ENCODE peak calls at places on chromosomes 6 and 20, in seven cellular contexts. Z, Y, T, B, M, P and V are unnamed samples. For H3K27me3, the result is how much of the 10 kb centered on the place peaks cover.

GRCh38 chr6:126535138-126535537 is 195.2 kb downstream of the CENPW start:
- DNase-seq in Z (no peak), M (no peak), Y (no peak), P (no peak), B (no peak), T (no peak), V (no peak)

GRCh38 chr6:78605909-78606446 is 261.4 kb upstream of the IRAK1BP1 start:
- DNase-seq in Z (no peak), Y (no peak), T (no peak), M (no peak), P (no peak), B (no peak), V (no peak)

GRCh38 chr20:36543187-36544133 is 2.1 kb downstream of the MYL9 start:
- DNase-seq in P (no peak), Y (no peak), T (no peak), Z (no peak), M (no peak), B (no peak), V (no peak)

GRCh38 chr20:13220857-13221297 is at the start of gene ISM1:
- DNase-seq in B (peak), M (no peak), Y (peak), P (no peak), Z (no peak), T (no peak), V (no peak)

GRCh38 chr20:32439132-32439829 is 81.2 kb downstream of the ASXL1 start:
- DNase-seq in P (no peak), Y (no peak), M (peak), Z (no peak), B (no peak), T (no peak), V (no peak)

GRCh38 chr6:129748212-129748900 is 38.4 kb upstream of the ARHGAP18 start:
- DNase-seq in M (peak), B (no peak), Z (peak), T (peak), Y (no peak), P (peak), V (no peak)

GRCh38 chr6:143652840-143653239 is 24.9 kb upstream of the PHACTR2 start:
- DNase-seq in M (no peak), B (no peak), Z (no peak), T (no peak), Y (no peak), P (no peak), V (no peak)

GRCh38 chr20:49867453-49868215 is 47.7 kb downstream of the SPATA2 start:
- DNase-seq in T (no peak), Z (no peak), P (peak), B (no peak), M (no peak), Y (no peak), V (peak)

GRCh38 chr6:157312733-157313132 is 10.6 kb downstream of the TMEM242 start:
- DNase-seq in Y (no peak), P (no peak), B (no peak), Z (no peak), T (no peak), M (no peak), V (no peak)

GRCh38 chr6:290111-290932 is 2.0 kb upstream of the DUSP22 start:
- DNase-seq in Y (no peak), B (peak), P (peak), Z (no peak), M (no peak), T (no peak), V (no peak)

GRCh38 chr6:152904678-152905077 is 78.2 kb downstream of the FBXO5 start:
- DNase-seq in M (no peak), Z (no peak), P (no peak), B (no peak), T (no peak), Y (no peak), V (no peak)

GRCh38 chr6:152905551-152906299 is 77.1 kb downstream of the FBXO5 start:
- DNase-seq in Y (no peak), M (no peak), T (no peak), Z (no peak), B (no peak), P (no peak), V (no peak)

DNA sequence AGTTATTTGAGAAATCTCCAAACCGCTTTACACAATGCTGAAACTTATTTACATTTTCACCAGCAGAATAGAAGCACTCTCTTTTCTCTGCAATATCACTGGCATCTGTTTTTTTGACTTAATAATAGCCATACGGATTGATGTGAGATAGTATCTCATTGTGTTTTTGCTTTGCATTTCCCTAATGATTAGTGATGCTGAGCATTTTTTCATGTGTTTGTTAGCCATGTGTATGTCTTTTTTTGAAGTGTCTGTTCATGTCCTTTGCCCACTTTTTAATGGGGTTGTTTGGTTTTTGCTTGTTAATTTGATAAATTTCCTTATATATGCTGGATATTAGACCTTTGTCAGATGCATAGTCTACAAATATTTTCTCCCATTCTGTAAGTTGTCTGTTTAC is 73.6 kb downstream of the FBXO5 start:
- DNase-seq in M (no peak), B (no peak), P (no peak), T (no peak), Z (no peak), Y (no peak), V (no peak)
- TF ChIP-seq YY1 in M (no peak), B (no peak), P (no peak), T (no peak), Z (no peak), Y (no peak), V (no peak)

GRCh38 chr20:51595744-51596143 is 53.2 kb upstream of the NFATC2 start:
- DNase-seq in Y (no peak), Z (no peak), P (no peak), M (no peak), B (no peak), T (no peak), V (no peak)

GRCh38 chr20:51598581-51598980 is 56.1 kb upstream of the NFATC2 start:
- DNase-seq in M (no peak), T (no peak), Z (no peak), P (no peak), B (no peak), Y (no peak), V (no peak)

GRCh38 chr20:51594999-51595532 is 52.5 kb upstream of the NFATC2 start:
- DNase-seq in P (peak), T (peak), M (peak), Z (peak), Y (peak), B (peak), V (peak)

GRCh38 chr20:51597389-51598231 is 55.1 kb upstream of the NFATC2 start:
- DNase-seq in T (no peak), Z (no peak), Y (no peak), P (no peak), M (no peak), B (no peak), V (no peak)

GRCh38 chr20:51596656-51597388 is 54.3 kb upstream of the NFATC2 start:
- DNase-seq in Y (no peak), B (no peak), T (no peak), Z (no peak), P (no peak), M (no peak), V (no peak)
- H3K27me3 ChIP-seq in Y (under half), B (under half), T (under half), Z (under half), P (under half), M (under half), V (under half)

GRCh38 chr6:138012682-138013081 is 94.5 kb downstream of the PERP start:
- DNase-seq in Z (no peak), B (no peak), Y (no peak), T (no peak), M (no peak), P (no peak), V (no peak)
- TF ChIP-seq YY1 in Z (no peak), B (no peak), Y (no peak), T (no peak), M (no peak), P (no peak), V (no peak)

GRCh38 chr6:149948011-149948410 is 6.2 kb downstream of the ULBP2 start:
- DNase-seq in B (peak), P (no peak), M (no peak), Z (no peak), Y (no peak), T (no peak), V (no peak)
- H3K27me3 ChIP-seq in B (under half), P (under half), M (under half), Z (under half), Y (under half), T (under half), V (under half)

DNA sequence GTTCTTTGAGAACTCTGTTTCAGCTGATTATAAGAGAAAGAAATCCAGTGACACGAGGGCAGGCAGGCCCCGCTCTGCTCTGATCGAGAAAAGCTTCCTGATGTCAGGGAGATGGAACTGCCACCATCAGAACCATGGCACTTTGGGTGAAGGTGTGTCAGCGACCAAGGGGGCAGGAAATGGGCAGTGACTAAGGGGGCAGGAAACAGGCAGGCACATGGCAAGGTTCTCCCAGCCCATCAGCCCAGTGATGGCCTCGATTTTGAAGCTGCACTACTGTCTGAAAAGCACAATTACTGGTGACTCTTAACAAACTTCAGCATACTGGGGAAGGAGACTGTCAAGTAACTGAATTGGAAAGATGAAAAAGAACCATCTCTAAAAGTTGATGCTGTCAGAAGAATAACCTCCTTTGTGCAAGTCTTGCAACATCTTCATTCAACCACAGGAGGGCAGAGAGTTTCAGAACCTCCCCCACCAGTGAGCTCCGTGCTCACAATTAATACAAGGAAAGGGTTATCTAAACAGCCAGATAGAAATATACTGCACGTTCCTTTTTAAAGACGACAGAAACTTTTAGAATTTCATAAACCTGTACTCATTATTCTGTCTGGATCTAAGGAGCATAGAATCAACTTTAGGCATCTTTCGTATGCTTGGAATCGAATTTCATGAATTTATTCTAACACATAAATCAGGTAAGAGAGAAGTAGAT is 39.1 kb downstream of the TMX4 start:
- DNase-seq in P (no peak), T (peak), B (no peak), M (peak), Y (peak), Z (peak), V (peak)
- TF ChIP-seq YY1 in P (no peak), T (no peak), B (no peak), M (no peak), Y (no peak), Z (no peak), V (no peak)

DNA sequence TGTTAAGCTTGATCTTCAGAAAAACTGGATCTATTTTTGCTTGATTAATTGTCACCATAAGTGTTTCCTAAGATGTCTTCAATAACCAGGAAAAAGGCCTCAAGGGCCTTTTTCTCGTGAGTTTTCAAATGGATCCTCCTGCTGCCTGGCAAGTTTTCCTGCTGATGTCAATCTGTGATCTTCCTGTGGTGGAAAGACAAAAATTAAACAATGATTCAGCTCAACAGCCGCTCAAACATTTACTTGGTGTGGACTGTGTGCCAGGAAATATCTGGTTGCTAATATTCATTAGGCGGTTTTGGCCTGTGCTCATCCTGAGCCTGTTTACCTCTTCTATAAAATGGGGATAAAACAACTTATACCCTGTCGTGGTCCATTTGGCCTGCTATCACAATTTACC is 35.4 kb upstream of the SSTR4 start:
- DNase-seq in B (no peak), M (no peak), T (no peak), P (no peak), Y (no peak), Z (no peak), V (no peak)
- H3K27me3 ChIP-seq in B (under half), M (under half), T (under half), P (under half), Y (under half), Z (under half), V (under half)

DNA sequence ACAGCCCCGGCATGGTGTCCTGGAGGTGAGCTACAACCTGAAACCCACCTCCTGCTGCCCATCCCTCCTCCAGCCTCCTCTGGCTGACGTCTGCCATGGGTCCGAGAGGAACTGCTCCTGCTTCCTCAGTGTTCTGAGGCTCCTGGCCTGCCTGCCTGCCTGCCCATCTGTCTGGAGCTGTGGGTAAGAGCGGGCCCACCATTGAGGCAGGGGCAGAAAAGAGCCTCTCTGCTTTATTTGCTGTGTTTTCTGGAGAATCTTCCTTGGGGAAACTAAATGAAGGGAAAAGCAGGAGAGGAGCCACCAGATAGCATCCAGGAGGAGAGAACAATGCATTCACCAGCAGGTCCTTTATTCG is 7.4 kb upstream of the FOXC1 start:
- DNase-seq in Z (no peak), T (no peak), M (no peak), P (no peak), Y (peak), B (no peak), V (no peak)
- TF ChIP-seq YY1 in Z (no peak), T (no peak), M (no peak), P (no peak), Y (no peak), B (no peak), V (no peak)

GRCh38 chr20:6718660-6719059 is 48.8 kb upstream of the BMP2 start:
- DNase-seq in Y (no peak), M (no peak), Z (no peak), B (no peak), P (no peak), T (no peak), V (no peak)
- H3K27me3 ChIP-seq in Y (under half), M (under half), Z (under half), B (under half), P (under half), T (under half), V (under half)

GRCh38 chr6:52876056-52876787 is 33.3 kb downstream of the GSTA3 start:
- DNase-seq in Z (no peak), M (no peak), B (no peak), P (no peak), Y (no peak), T (peak), V (no peak)
- TF ChIP-seq YY1 in Z (no peak), M (no peak), B (no peak), P (no peak), Y (no peak), T (no peak), V (no peak)